ENCODE peak calls at places on chromosomes 2 and 18, in four cellular contexts. C, B, K and I are unnamed samples.

GRCh38 chr2:1716441-1716840 is 27.9 kb downstream of the PXDN start:
- DNase-seq in C (no peak), B (no peak), K (no peak), I (no peak)

GRCh38 chr2:5125017-5125730 is 567.0 kb upstream of the SOX11 start:
- DNase-seq in C (no peak), B (no peak), K (no peak), I (no peak)

GRCh38 chr2:103159018-103159417 is 397.2 kb downstream of the TMEM182 start:
- DNase-seq in C (no peak), B (no peak), K (peak; percentile 11), I (no peak)

GRCh38 chr18:48838921-48839818 is 111.6 kb downstream of the SMAD7 start:
- DNase-seq in C (no peak), B (no peak), K (peak; percentile 84), I (no peak)

GRCh38 chr18:62979172-62979571 is 263.8 kb downstream of the PHLPP1 start:
- DNase-seq in C (no peak), B (no peak), K (peak; percentile 95), I (no peak)

GRCh38 chr2:119484834-119485233 is 39.4 kb downstream of the SCTR start:
- DNase-seq in C (no peak), B (no peak), K (no peak), I (no peak)

GRCh38 chr2:179749210-179749609 is 112.2 kb downstream of the ZNF385B start:
- DNase-seq in C (no peak), B (no peak), K (no peak), I (no peak)

GRCh38 chr2:43461461-43462073 is 134.3 kb downstream of the THADA start:
- DNase-seq in C (no peak), B (no peak), K (no peak), I (no peak)

GRCh38 chr2:210195066-210195852 is 24.1 kb upstream of the KANSL1L start:
- DNase-seq in C (no peak), B (no peak), K (peak; percentile 71), I (no peak)